ENCODE peak calls at places on chromosomes 5 and 9, in four cellular contexts. R, S, P and L are unnamed samples.

GRCh38 chr5:57166250-57166649 is 7.6 kb upstream of the GPBP1 start:
- DNase-seq in R (no peak), S (no peak), P (no peak), L (no peak)

GRCh38 chr5:151200913-151201445 is 22.9 kb downstream of the CCDC69 start:
- DNase-seq in R (no peak), S (no peak), P (no peak), L (no peak)

GRCh38 chr9:561430-561829 is 280.1 kb upstream of the DMRT1 start:
- DNase-seq in R (no peak), S (no peak), P (no peak), L (no peak)

GRCh38 chr9:9231946-9232345 is 1380.9 kb downstream of the PTPRD start:
- DNase-seq in R (no peak), S (no peak), P (no peak), L (no peak)

GRCh38 chr5:179146277-179146676 is 86.1 kb downstream of the ZNF354C start:
- DNase-seq in R (no peak), S (no peak), P (no peak), L (no peak)

GRCh38 chr9:22415941-22416691 is 30.5 kb upstream of the DMRTA1 start:
- DNase-seq in R (no peak), S (no peak), P (no peak), L (no peak)

GRCh38 chr9:130262771-130263170 is 2.8 kb upstream of the HMCN2 start:
- DNase-seq in R (no peak), S (no peak), P (no peak), L (no peak)

GRCh38 chr9:133825555-133826198 is 87.5 kb upstream of the SARDH start:
- DNase-seq in R (no peak), S (no peak), P (no peak), L (no peak)

GRCh38 chr5:112475747-112476435 is 56.8 kb upstream of the EPB41L4A start:
- DNase-seq in R (no peak), S (no peak), P (no peak), L (no peak)

GRCh38 chr5:180160822-180161221 is 48.2 kb downstream of the RASGEF1C start:
- DNase-seq in R (no peak), S (no peak), P (no peak), L (no peak)

GRCh38 chr5:155455791-155456514 is 442.4 kb downstream of the KIF4B start:
- DNase-seq in R (peak; percentile 35), S (no peak), P (no peak), L (no peak)

GRCh38 chr9:85987236-85987635 is 46.3 kb downstream of the NAA35 start:
- DNase-seq in R (no peak), S (no peak), P (no peak), L (no peak)

GRCh38 chr5:163409384-163409783 is 28.0 kb upstream of the CCNG1 start:
- DNase-seq in R (no peak), S (no peak), P (no peak), L (no peak)

GRCh38 chr9:26234865-26235264 is 556.6 kb upstream of the TUSC1 start:
- DNase-seq in R (no peak), S (no peak), P (no peak), L (no peak)

GRCh38 chr5:132807163-132807838 is 5.8 kb upstream of the SOWAHA start:
- DNase-seq in R (peak; percentile 99), S (peak; percentile 57), P (no peak), L (no peak)

GRCh38 chr5:151079838-151080619 is 805 bp downstream of the TNIP1 start:
- DNase-seq in R (no peak), S (no peak), P (peak; percentile 25), L (no peak)

GRCh38 chr5:31364881-31365636 is 166.8 kb downstream of the DROSHA start:
- DNase-seq in R (no peak), S (no peak), P (no peak), L (no peak)
- H3K4me2 ChIP-seq in R (no peak overlapping the region), S (no peak overlapping the region), P (no peak overlapping the region), L (no peak overlapping the region)

GRCh38 chr5:3843691-3844090 is 248.1 kb downstream of the IRX1 start:
- DNase-seq in R (no peak), S (no peak), P (no peak), L (no peak)
- TF ChIP-seq JUND in R (no peak), S (no peak), P (no peak), L (no peak)

GRCh38 chr9:122191519-122191918 is 31.8 kb downstream of the MORN5 start:
- DNase-seq in R (no peak), S (no peak), P (no peak), L (no peak)
- H3K4me2 ChIP-seq in R (no peak overlapping the region), S (no peak overlapping the region), P (no peak overlapping the region), L (no peak overlapping the region)

GRCh38 chr5:172482156-172483020 is 28.1 kb upstream of the SH3PXD2B start:
- DNase-seq in R (no peak), S (no peak), P (no peak), L (no peak)
- TF ChIP-seq JUND in R (no peak), S (no peak), P (no peak), L (no peak)

GRCh38 chr5:143664623-143665022 is 147.3 kb upstream of the HMHB1 start:
- DNase-seq in R (no peak), S (no peak), P (no peak), L (no peak)
- H3K4me2 ChIP-seq in R (no peak overlapping the region), S (no peak overlapping the region), P (no peak overlapping the region), L (no peak overlapping the region)

GRCh38 chr9:14027114-14027812 is 286.7 kb downstream of the NFIB start:
- DNase-seq in R (no peak), S (no peak), P (no peak), L (no peak)
- TF ChIP-seq JUND in R (no peak), S (no peak), P (no peak), L (no peak)

DNA sequence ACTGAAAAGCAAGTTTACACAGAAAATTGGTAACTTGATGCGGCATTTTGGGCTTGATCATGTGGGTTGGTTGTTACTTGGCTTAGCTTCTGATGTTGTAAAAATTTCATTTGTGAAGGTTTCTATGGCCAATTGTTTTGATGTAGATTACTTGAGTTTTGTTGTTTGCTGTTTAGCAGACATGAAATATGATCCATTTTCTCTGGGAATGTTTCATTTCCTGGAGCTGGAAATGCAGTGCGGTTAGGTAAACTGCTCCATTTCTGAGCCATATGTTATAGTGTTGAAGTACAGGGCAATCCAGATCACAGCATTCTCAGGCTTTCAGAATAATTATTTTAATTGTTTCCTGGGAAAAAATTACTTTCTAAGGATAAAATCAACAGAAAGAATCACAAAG is 396.9 kb downstream of the ENC1 start:
- DNase-seq in R (no peak), S (no peak), P (no peak), L (no peak)
- H3K4me2 ChIP-seq in R (no peak overlapping the region), S (no peak overlapping the region), P (no peak overlapping the region), L (no peak overlapping the region)

GRCh38 chr5:91957671-91958070 is 574.6 kb upstream of the ARRDC3 start:
- DNase-seq in R (no peak), S (peak; percentile 4), P (no peak), L (no peak)
- TF ChIP-seq JUND in R (no peak), S (no peak), P (no peak), L (no peak)

GRCh38 chr5:148807845-148808244 is 18.6 kb upstream of the ADRB2 start:
- DNase-seq in R (no peak), S (no peak), P (peak; percentile 21), L (no peak)
- H3K4me2 ChIP-seq in R (no peak overlapping the region), S (no peak overlapping the region), P (peak overlapping the region; percentile 32), L (no peak overlapping the region)

GRCh38 chr9:92964607-92964975 is 17.3 kb downstream of the FGD3 start:
- DNase-seq in R (no peak), S (no peak), P (no peak), L (no peak)
- TF ChIP-seq JUND in R (no peak), S (no peak), P (no peak), L (no peak)